ENCODE peak calls at places on chromosomes 4 and X, in six cellular contexts. V is SK-N-SH, L is choroid plexus epithelial cell, Y is lower leg skin, H is transverse colon, M is neuronal stem cell. N is an unnamed sample.

GRCh38 chr4:39562792-39563191 is 35.6 kb upstream of the UGDH start:
- DNase-seq in V (no peak), L (no peak), Y (no peak), H (no peak), M (no peak), N (no peak)

GRCh38 chrX:15853586-15854079 is 980 bp downstream of the AP1S2 start:
- DNase-seq in V (peak), L (no peak), Y (no peak), H (no peak), M (no peak), N (no peak)

GRCh38 chr4:152258804-152259708 is 276.8 kb downstream of the FBXW7 start:
- DNase-seq in V (no peak), L (peak), Y (no peak), H (no peak), M (no peak), N (no peak)

GRCh38 chr4:16289872-16290554 is 63.7 kb upstream of the TAPT1 start:
- DNase-seq in V (peak), L (peak), Y (no peak), H (no peak), M (peak), N (no peak)

GRCh38 chr4:168848977-168849687 is 160.9 kb downstream of the CBR4 start:
- DNase-seq in V (peak), L (peak), Y (no peak), H (no peak), M (no peak), N (no peak)

GRCh38 chrX:66408507-66408906 is 230.4 kb downstream of the EDA2R start:
- DNase-seq in V (no peak), L (no peak), Y (no peak), H (no peak), M (no peak), N (no peak)

GRCh38 chrX:108331126-108331909 is 106.9 kb downstream of the COL4A6 start:
- DNase-seq in V (no peak), L (no peak), Y (no peak), H (no peak), M (no peak), N (no peak)

GRCh38 chrX:105870465-105870864 is 48.1 kb downstream of the NRK start:
- DNase-seq in V (no peak), L (no peak), Y (no peak), H (no peak), M (no peak), N (no peak)

GRCh38 chr4:29046166-29046565 is 1674.0 kb upstream of the PCDH7 start:
- DNase-seq in V (no peak), L (peak), Y (no peak), H (no peak), M (no peak), N (no peak)

GRCh38 chrX:153968754-153969124 is 2.9 kb downstream of the HCFC1 start:
- DNase-seq in V (no peak), L (no peak), Y (no peak), H (peak), M (no peak), N (no peak)

GRCh38 chrX:24054182-24055042 is at the start of gene EIF2S3:
- DNase-seq in V (peak), L (peak), Y (peak), H (peak), M (peak), N (peak)
- H3K4me3 ChIP-seq in V (no peak), L (no peak), Y (peak), H (peak), M (peak), N (peak)

DNA sequence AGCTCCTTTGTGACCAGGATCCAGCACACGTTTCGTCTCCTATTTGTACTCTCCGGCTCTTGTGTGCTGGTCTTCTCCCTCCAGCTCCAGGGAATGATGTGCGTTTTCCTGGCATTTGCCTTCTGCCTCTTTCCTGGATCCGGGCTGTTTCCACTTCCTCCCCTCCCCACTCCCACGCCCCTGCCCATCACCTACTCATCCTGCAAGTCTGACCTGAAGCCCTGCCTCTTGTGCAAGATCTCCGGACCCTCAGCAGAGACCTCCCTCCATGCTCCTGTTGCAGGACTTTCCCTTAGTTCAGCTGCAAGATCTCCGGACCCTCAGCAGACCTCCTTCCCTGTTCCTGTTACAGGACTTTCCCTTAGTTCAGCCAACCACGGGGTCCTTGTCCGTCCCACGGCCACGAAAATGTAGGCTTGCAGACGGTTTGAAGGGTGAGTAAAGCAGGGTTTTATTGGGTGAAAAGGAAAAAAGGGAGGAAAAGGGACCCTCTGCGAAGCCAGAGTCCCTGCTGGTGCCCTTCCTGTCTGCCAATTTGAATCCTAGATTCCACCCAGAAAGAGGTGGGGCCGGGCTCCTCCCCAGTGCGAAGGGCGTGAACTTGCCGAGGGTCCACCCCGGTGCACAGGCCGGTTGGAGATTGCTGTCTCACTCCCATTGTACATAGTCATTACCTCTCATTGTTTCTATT is 74.4 kb upstream of the IRF2 start:
- DNase-seq in V (no peak), L (no peak), Y (no peak), H (peak), M (no peak), N (no peak)
- H3K4me3 ChIP-seq in V (no peak), L (no peak), Y (no peak), H (peak), M (no peak), N (no peak)

GRCh38 chr4:76252271-76252653 is 741 bp downstream of the FAM47E start:
- DNase-seq in V (no peak), L (no peak), Y (no peak), H (no peak), M (no peak), N (no peak)
- H3K4me3 ChIP-seq in V (peak), L (no peak), Y (no peak), H (peak), M (peak), N (peak)

DNA sequence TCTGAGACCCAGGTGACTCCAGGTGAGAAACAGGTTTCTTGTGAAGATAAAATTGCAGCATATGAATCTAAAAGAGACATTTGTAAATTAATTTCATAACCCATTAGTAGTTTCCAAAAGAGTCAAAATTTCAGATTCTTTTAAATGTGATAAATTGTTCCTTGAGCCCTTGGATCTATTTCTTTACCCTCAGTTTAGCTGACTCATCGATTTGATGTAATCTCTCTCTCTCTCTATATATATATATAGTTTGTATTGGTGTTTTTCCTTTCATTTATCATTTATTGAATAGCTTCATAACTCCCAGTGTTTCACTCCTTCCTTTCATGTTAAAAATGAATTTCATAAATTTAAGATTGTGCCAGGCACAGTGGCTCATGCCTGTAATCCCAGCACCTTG is 96.9 kb downstream of the RAPGEF2 start:
- DNase-seq in V (no peak), L (no peak), Y (no peak), H (no peak), M (no peak), N (no peak)
- H3K4me3 ChIP-seq in V (no peak), L (no peak), Y (no peak), H (no peak), M (no peak), N (no peak)

GRCh38 chr4:98661356-98662054 is 3.1 kb upstream of the TSPAN5 start:
- DNase-seq in V (no peak), L (no peak), Y (no peak), H (no peak), M (peak), N (no peak)
- H3K4me3 ChIP-seq in V (no peak), L (no peak), Y (no peak), H (no peak), M (no peak), N (no peak)

DNA sequence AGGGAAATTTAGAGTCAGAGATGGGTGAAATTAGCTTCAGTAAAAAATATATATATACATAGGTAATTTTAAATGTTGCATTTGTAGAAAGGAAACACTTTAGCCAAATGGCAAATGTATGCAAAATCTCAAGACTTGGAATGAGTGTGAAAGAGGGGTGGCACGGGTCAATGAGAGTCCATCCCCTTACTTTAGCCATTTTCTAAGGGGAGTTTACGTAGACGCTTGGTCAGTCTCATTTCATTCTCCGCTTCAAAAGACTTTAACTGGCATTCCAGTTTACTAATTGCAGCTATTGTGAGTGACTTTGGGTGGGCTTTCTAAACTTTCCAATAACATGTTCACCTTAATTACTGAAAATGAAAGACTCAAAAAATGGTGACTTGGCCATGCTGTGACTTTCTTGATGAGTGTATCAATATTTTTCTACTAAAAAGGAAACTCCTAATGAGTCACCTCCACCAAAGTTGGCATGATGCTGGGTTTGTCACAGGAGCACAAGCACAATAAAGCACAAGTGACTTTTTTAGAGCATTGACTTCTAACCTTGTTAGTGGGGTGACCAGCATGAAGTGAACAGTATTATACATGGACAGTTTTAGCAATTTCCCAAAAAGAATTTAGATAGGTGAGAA is 356.0 kb upstream of the RASGEF1B start:
- DNase-seq in V (no peak), L (no peak), Y (no peak), H (no peak), M (no peak), N (no peak)
- H3K4me3 ChIP-seq in V (no peak), L (no peak), Y (no peak), H (no peak), M (no peak), N (no peak)

N was measured in thoracic aorta.